ENCODE peak calls at places on chromosome 12, in nine cellular contexts. One of them, this sample, is unnamed.

GRCh38 chr12:99436584-99436983 is 211.0 kb upstream of the GARIN6 start:
- DNase-seq in AG04450: no peak
- DNase-seq in stimulated activated CD8-positive, alpha-beta memory T cell treated with anti-CD3 and anti-CD28 coated beads, Interleukin-4, amount 100 ng/mL, for 1 hour: no peak
- DNase-seq in LoVo: no peak
- DNase-seq in AG10803: no peak
- DNase-seq in left cardiac atrium: no peak
- DNase-seq in activated T-helper 1 cell treated with Interleukin-2 at 50 U/mL for 16 hours: no peak
- DNase-seq in GM12891: peak; percentile 4
- DNase-seq in NCI-H1092: no peak
- DNase-seq in this sample: no peak

GRCh38 chr12:116136340-116136739 is 141.2 kb downstream of the MED13L start:
- DNase-seq in AG10803: peak; percentile 56
- DNase-seq in left cardiac atrium: no peak
- DNase-seq in AG04450: no peak
- DNase-seq in activated T-helper 1 cell treated with Interleukin-2 at 50 U/mL for 16 hours: no peak
- DNase-seq in GM12891: no peak
- DNase-seq in stimulated activated CD8-positive, alpha-beta memory T cell treated with anti-CD3 and anti-CD28 coated beads, Interleukin-4, amount 100 ng/mL, for 1 hour: no peak
- DNase-seq in NCI-H1092: no peak
- DNase-seq in LoVo: no peak
- DNase-seq in this sample: peak; percentile 67

GRCh38 chr12:65720739-65721138 is 103.5 kb upstream of the HMGA2 start:
- DNase-seq in left cardiac atrium: no peak
- DNase-seq in NCI-H1092: no peak
- DNase-seq in GM12891: no peak
- DNase-seq in activated T-helper 1 cell treated with Interleukin-2 at 50 U/mL for 16 hours: no peak
- DNase-seq in LoVo: no peak
- DNase-seq in stimulated activated CD8-positive, alpha-beta memory T cell treated with anti-CD3 and anti-CD28 coated beads, Interleukin-4, amount 100 ng/mL, for 1 hour: no peak
- DNase-seq in AG04450: no peak
- DNase-seq in AG10803: peak; percentile 93
- DNase-seq in this sample: no peak

GRCh38 chr12:27206801-27207502 is 37.1 kb upstream of the STK38L start:
- DNase-seq in AG04450: no peak
- DNase-seq in LoVo: no peak
- DNase-seq in AG10803: no peak
- DNase-seq in stimulated activated CD8-positive, alpha-beta memory T cell treated with anti-CD3 and anti-CD28 coated beads, Interleukin-4, amount 100 ng/mL, for 1 hour: no peak
- DNase-seq in NCI-H1092: no peak
- DNase-seq in left cardiac atrium: no peak
- DNase-seq in GM12891: no peak
- DNase-seq in activated T-helper 1 cell treated with Interleukin-2 at 50 U/mL for 16 hours: no peak
- DNase-seq in this sample: no peak

GRCh38 chr12:117874842-117875434 is 93.9 kb downstream of the KSR2 start:
- DNase-seq in activated T-helper 1 cell treated with Interleukin-2 at 50 U/mL for 16 hours: peak; percentile 35
- DNase-seq in GM12891: peak; percentile 47
- DNase-seq in AG10803: peak; percentile 62
- DNase-seq in AG04450: peak; percentile 13
- DNase-seq in LoVo: peak; percentile 75
- DNase-seq in NCI-H1092: peak; percentile 69
- DNase-seq in left cardiac atrium: peak; percentile 76
- DNase-seq in stimulated activated CD8-positive, alpha-beta memory T cell treated with anti-CD3 and anti-CD28 coated beads, Interleukin-4, amount 100 ng/mL, for 1 hour: peak; percentile 20
- DNase-seq in this sample: peak; percentile 64

GRCh38 chr12:40691913-40692616 is at the start of gene CNTN1:
- DNase-seq in LoVo: no peak
- DNase-seq in stimulated activated CD8-positive, alpha-beta memory T cell treated with anti-CD3 and anti-CD28 coated beads, Interleukin-4, amount 100 ng/mL, for 1 hour: no peak
- DNase-seq in AG04450: no peak
- DNase-seq in GM12891: peak; percentile 28
- DNase-seq in left cardiac atrium: peak; percentile 27
- DNase-seq in activated T-helper 1 cell treated with Interleukin-2 at 50 U/mL for 16 hours: no peak
- DNase-seq in AG10803: peak; percentile 20
- DNase-seq in NCI-H1092: no peak
- DNase-seq in this sample: no peak

GRCh38 chr12:132276720-132277373 is 52.5 kb downstream of the GALNT9 start:
- DNase-seq in activated T-helper 1 cell treated with Interleukin-2 at 50 U/mL for 16 hours: no peak
- DNase-seq in GM12891: no peak
- DNase-seq in stimulated activated CD8-positive, alpha-beta memory T cell treated with anti-CD3 and anti-CD28 coated beads, Interleukin-4, amount 100 ng/mL, for 1 hour: no peak
- DNase-seq in AG10803: no peak
- DNase-seq in NCI-H1092: no peak
- DNase-seq in LoVo: no peak
- DNase-seq in AG04450: no peak
- DNase-seq in left cardiac atrium: no peak
- DNase-seq in this sample: no peak

GRCh38 chr12:54277823-54278276 is 2.1 kb downstream of the CBX5 start:
- DNase-seq in activated T-helper 1 cell treated with Interleukin-2 at 50 U/mL for 16 hours: no peak
- DNase-seq in stimulated activated CD8-positive, alpha-beta memory T cell treated with anti-CD3 and anti-CD28 coated beads, Interleukin-4, amount 100 ng/mL, for 1 hour: no peak
- DNase-seq in NCI-H1092: no peak
- DNase-seq in LoVo: no peak
- DNase-seq in AG04450: no peak
- DNase-seq in AG10803: peak; percentile 87
- DNase-seq in left cardiac atrium: no peak
- DNase-seq in GM12891: no peak
- DNase-seq in this sample: no peak

GRCh38 chr12:124371366-124371765 is 76.5 kb downstream of the RFLNA start:
- DNase-seq in GM12891: no peak
- DNase-seq in AG04450: no peak
- DNase-seq in activated T-helper 1 cell treated with Interleukin-2 at 50 U/mL for 16 hours: no peak
- DNase-seq in LoVo: no peak
- DNase-seq in AG10803: no peak
- DNase-seq in stimulated activated CD8-positive, alpha-beta memory T cell treated with anti-CD3 and anti-CD28 coated beads, Interleukin-4, amount 100 ng/mL, for 1 hour: no peak
- DNase-seq in left cardiac atrium: no peak
- DNase-seq in NCI-H1092: no peak
- DNase-seq in this sample: no peak

GRCh38 chr12:116343331-116343884 is 65.9 kb upstream of the MED13L start:
- DNase-seq in GM12891: no peak
- DNase-seq in AG04450: no peak
- DNase-seq in stimulated activated CD8-positive, alpha-beta memory T cell treated with anti-CD3 and anti-CD28 coated beads, Interleukin-4, amount 100 ng/mL, for 1 hour: no peak
- DNase-seq in AG10803: no peak
- DNase-seq in left cardiac atrium: no peak
- DNase-seq in LoVo: no peak
- DNase-seq in activated T-helper 1 cell treated with Interleukin-2 at 50 U/mL for 16 hours: no peak
- DNase-seq in NCI-H1092: no peak
- DNase-seq in this sample: no peak

GRCh38 chr12:123942277-123942653 is 30.4 kb downstream of the CCDC92 start:
- DNase-seq in GM12891: no peak
- DNase-seq in stimulated activated CD8-positive, alpha-beta memory T cell treated with anti-CD3 and anti-CD28 coated beads, Interleukin-4, amount 100 ng/mL, for 1 hour: no peak
- DNase-seq in AG10803: peak; percentile 93
- DNase-seq in AG04450: peak; percentile 68
- DNase-seq in LoVo: no peak
- DNase-seq in left cardiac atrium: no peak
- DNase-seq in activated T-helper 1 cell treated with Interleukin-2 at 50 U/mL for 16 hours: no peak
- DNase-seq in NCI-H1092: no peak
- DNase-seq in this sample: peak; percentile 39